ENCODE peak calls at places on chromosomes 6 and 20, in four cellular contexts. One of them, this sample, is unnamed.

GRCh38 chr6:43791752-43792422 is 21.9 kb downstream of the VEGFA start:
- DNase-seq in choroid plexus epithelial cell: no peak
- DNase-seq in GDM1: no peak
- DNase-seq in HuH-7.5: no peak
- DNase-seq in this sample: no peak

GRCh38 chr6:53168516-53169257 is 20.0 kb upstream of the GCM1 start:
- DNase-seq in choroid plexus epithelial cell: peak
- DNase-seq in GDM1: no peak
- DNase-seq in HuH-7.5: no peak
- DNase-seq in this sample: no peak

GRCh38 chr6:3152689-3153088 is 4.7 kb downstream of the TUBB2A start:
- DNase-seq in GDM1: no peak
- DNase-seq in choroid plexus epithelial cell: no peak
- DNase-seq in HuH-7.5: no peak
- DNase-seq in this sample: no peak

GRCh38 chr6:37021356-37022129 is 16.1 kb downstream of the FGD2 start:
- DNase-seq in HuH-7.5: no peak
- DNase-seq in GDM1: peak
- DNase-seq in choroid plexus epithelial cell: peak
- DNase-seq in this sample: peak

GRCh38 chr20:57568088-57568896 is 7.4 kb downstream of the PCK1 start:
- DNase-seq in HuH-7.5: no peak
- DNase-seq in GDM1: no peak
- DNase-seq in choroid plexus epithelial cell: no peak
- DNase-seq in this sample: no peak

GRCh38 chr20:25238319-25239037 is 9.4 kb upstream of the PYGB start:
- DNase-seq in HuH-7.5: no peak
- DNase-seq in choroid plexus epithelial cell: peak
- DNase-seq in GDM1: no peak
- DNase-seq in this sample: no peak

GRCh38 chr20:3687655-3688054 is 5.8 kb upstream of the ADAM33 start:
- DNase-seq in GDM1: no peak
- DNase-seq in choroid plexus epithelial cell: peak
- DNase-seq in HuH-7.5: no peak
- DNase-seq in this sample: peak

GRCh38 chr6:41643899-41644269 is 5.6 kb downstream of the MDFI start:
- DNase-seq in HuH-7.5: no peak
- DNase-seq in GDM1: no peak
- DNase-seq in choroid plexus epithelial cell: no peak
- DNase-seq in this sample: no peak

GRCh38 chr6:114739656-114740055 is 396.8 kb upstream of the HS3ST5 start:
- DNase-seq in GDM1: no peak
- DNase-seq in HuH-7.5: no peak
- DNase-seq in choroid plexus epithelial cell: no peak
- DNase-seq in this sample: no peak

GRCh38 chr20:53774487-53775203 is 181.0 kb upstream of the ZNF217 start:
- DNase-seq in GDM1: no peak
- DNase-seq in choroid plexus epithelial cell: peak
- DNase-seq in HuH-7.5: no peak
- DNase-seq in this sample: no peak